ENCODE peak calls at places on chromosomes 13 and 19, in five cellular contexts. L, R, Z, F and M are unnamed samples.

GRCh38 chr19:14449321-14449720 is 16.2 kb downstream of the PKN1 start:
- DNase-seq in L (peak; percentile 19), R (no peak), Z (no peak), F (no peak), M (no peak)

GRCh38 chr13:109276261-109276660 is 510.1 kb downstream of the IRS2 start:
- DNase-seq in L (no peak), R (no peak), Z (no peak), F (no peak), M (no peak)

GRCh38 chr19:12721656-12722565 is 1.8 kb downstream of the TNPO2 start:
- DNase-seq in L (peak; percentile 40), R (peak; percentile 75), Z (peak; percentile 87), F (peak; percentile 65), M (no peak)

GRCh38 chr19:38924383-38924782 is 6.2 kb downstream of the SARS2 start:
- DNase-seq in L (no peak), R (no peak), Z (no peak), F (no peak), M (no peak)

GRCh38 chr13:59531571-59532091 is 632.1 kb downstream of the DIAPH3 start:
- DNase-seq in L (peak; percentile 51), R (peak; percentile 25), Z (peak; percentile 93), F (peak; percentile 62), M (peak; percentile 25)

GRCh38 chr13:89401209-89401810 is 1730.1 kb downstream of the SLITRK5 start:
- DNase-seq in L (peak; percentile 91), R (no peak), Z (peak; percentile 86), F (no peak), M (no peak)

GRCh38 chr13:50060718-50061117 is 45.5 kb downstream of the KCNRG start:
- DNase-seq in L (no peak), R (no peak), Z (no peak), F (no peak), M (no peak)

GRCh38 chr13:41017153-41017552 is 2.0 kb downstream of the ELF1 start:
- DNase-seq in L (peak; percentile 28), R (no peak), Z (no peak), F (peak; percentile 79), M (no peak)

GRCh38 chr19:37902668-37903067 is 3.7 kb downstream of the WDR87 start:
- DNase-seq in L (peak; percentile 66), R (peak; percentile 46), Z (peak; percentile 81), F (peak; percentile 86), M (peak; percentile 57)

GRCh38 chr13:78137404-78138142 is 218.9 kb upstream of the EDNRB start:
- DNase-seq in L (peak; percentile 48), R (no peak), Z (peak; percentile 74), F (no peak), M (peak; percentile 64)

GRCh38 chr19:8445488-8446001 is 770 bp downstream of the HNRNPM start:
- DNase-seq in L (peak; percentile 52), R (peak; percentile 55), Z (peak; percentile 41), F (peak; percentile 70), M (no peak)

GRCh38 chr13:100941377-100941776 is 266.8 kb upstream of the TMTC4 start:
- DNase-seq in L (no peak), R (no peak), Z (no peak), F (no peak), M (no peak)

GRCh38 chr19:7120499-7120898 is 51.0 kb downstream of the ZNF557 start:
- DNase-seq in L (no peak), R (no peak), Z (no peak), F (no peak), M (no peak)

GRCh38 chr19:19334989-19335344 is 14.3 kb downstream of the MAU2 start:
- DNase-seq in L (no peak), R (no peak), Z (no peak), F (no peak), M (no peak)

GRCh38 chr19:19059018-19059836 is 4.6 kb upstream of the SLC25A42 start:
- DNase-seq in L (no peak), R (no peak), Z (no peak), F (no peak), M (no peak)

GRCh38 chr19:17765069-17765618 is 13.9 kb downstream of the FCHO1 start:
- DNase-seq in L (no peak), R (no peak), Z (no peak), F (peak; percentile 89), M (no peak)

GRCh38 chr19:20611866-20612265 is 46.3 kb upstream of the ZNF737 start:
- DNase-seq in L (no peak), R (no peak), Z (no peak), F (no peak), M (no peak)

GRCh38 chr13:107211073-107211472 is 643.1 kb upstream of the ARGLU1 start:
- DNase-seq in L (peak; percentile 59), R (peak; percentile 69), Z (peak; percentile 94), F (peak; percentile 66), M (peak; percentile 48)

GRCh38 chr13:28413999-28414398 is 80.9 kb downstream of the FLT1 start:
- DNase-seq in L (no peak), R (no peak), Z (no peak), F (no peak), M (no peak)

GRCh38 chr19:3873151-3873550 is 4.3 kb upstream of the ZFR2 start:
- DNase-seq in L (no peak), R (no peak), Z (no peak), F (no peak), M (no peak)

GRCh38 chr19:3866798-3867638 is 1.8 kb downstream of the ZFR2 start:
- DNase-seq in L (no peak), R (no peak), Z (no peak), F (no peak), M (no peak)

GRCh38 chr19:3863648-3864047 is 5.2 kb downstream of the ZFR2 start:
- DNase-seq in L (no peak), R (no peak), Z (no peak), F (no peak), M (no peak)

GRCh38 chr19:3868770-3869456 is at the start of gene ZFR2:
- DNase-seq in L (no peak), R (no peak), Z (no peak), F (no peak), M (no peak)

GRCh38 chr19:3867971-3868769 is 668 bp downstream of the ZFR2 start:
- DNase-seq in L (no peak), R (no peak), Z (no peak), F (no peak), M (no peak)
- H3K27ac ChIP-seq in L (no peak overlapping the region), R (no peak overlapping the region), Z (no peak overlapping the region), F (no peak overlapping the region), M (no peak overlapping the region)

GRCh38 chr19:57807541-57807940 is 7.2 kb downstream of the ZNF552 start:
- DNase-seq in L (no peak), R (no peak), Z (peak; percentile 67), F (no peak), M (no peak)

GRCh38 chr19:57803265-57803593 is 11.5 kb downstream of the ZNF552 start:
- DNase-seq in L (no peak), R (no peak), Z (no peak), F (no peak), M (no peak)

GRCh38 chr19:57800696-57801095 is 14.0 kb downstream of the ZNF552 start:
- DNase-seq in L (no peak), R (no peak), Z (no peak), F (no peak), M (no peak)

GRCh38 chr19:57803594-57804325 is 11.0 kb downstream of the ZNF552 start:
- DNase-seq in L (peak; percentile 67), R (peak; percentile 23), Z (peak; percentile 92), F (no peak), M (peak; percentile 43)

DNA sequence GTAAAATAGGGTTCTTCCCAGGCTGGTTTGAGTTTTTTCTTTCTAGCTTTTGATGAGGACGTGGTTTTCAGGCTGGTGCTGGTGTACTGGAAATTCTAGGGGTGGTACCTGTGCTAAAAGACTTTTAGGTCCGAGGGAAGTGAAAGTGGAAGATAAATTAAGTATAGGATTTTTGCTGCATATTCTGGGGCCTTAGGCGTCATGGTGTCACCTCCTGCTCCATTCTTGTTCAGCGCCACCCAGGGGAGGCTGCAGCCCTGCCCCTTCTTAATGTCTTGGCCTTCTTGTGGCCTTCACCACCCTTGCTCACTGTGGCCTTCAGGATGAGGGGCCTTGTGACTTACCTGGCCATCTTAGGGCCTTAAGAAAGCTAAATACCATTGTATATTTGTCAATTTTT is 12.4 kb downstream of the ZNF552 start:
- DNase-seq in L (no peak), R (no peak), Z (no peak), F (no peak), M (no peak)
- H3K36me3 ChIP-seq in L (no peaks in the 10 kb centered on the region), R (no peaks in the 10 kb centered on the region), Z (no peaks in the 10 kb centered on the region), F (no peaks in the 10 kb centered on the region), M (no peaks in the 10 kb centered on the region)

GRCh38 chr13:98483636-98484288 is 93.1 kb downstream of the STK24 start:
- DNase-seq in L (no peak), R (no peak), Z (no peak), F (no peak), M (no peak)

GRCh38 chr13:98485561-98485960 is 91.3 kb downstream of the STK24 start:
- DNase-seq in L (no peak), R (no peak), Z (no peak), F (no peak), M (no peak)

GRCh38 chr13:98482476-98483444 is 94.1 kb downstream of the STK24 start:
- DNase-seq in L (peak; percentile 67), R (peak; percentile 62), Z (peak; percentile 79), F (peak; percentile 79), M (no peak)

GRCh38 chr13:98486412-98486811 is 90.5 kb downstream of the STK24 start:
- DNase-seq in L (no peak), R (no peak), Z (no peak), F (no peak), M (no peak)

DNA sequence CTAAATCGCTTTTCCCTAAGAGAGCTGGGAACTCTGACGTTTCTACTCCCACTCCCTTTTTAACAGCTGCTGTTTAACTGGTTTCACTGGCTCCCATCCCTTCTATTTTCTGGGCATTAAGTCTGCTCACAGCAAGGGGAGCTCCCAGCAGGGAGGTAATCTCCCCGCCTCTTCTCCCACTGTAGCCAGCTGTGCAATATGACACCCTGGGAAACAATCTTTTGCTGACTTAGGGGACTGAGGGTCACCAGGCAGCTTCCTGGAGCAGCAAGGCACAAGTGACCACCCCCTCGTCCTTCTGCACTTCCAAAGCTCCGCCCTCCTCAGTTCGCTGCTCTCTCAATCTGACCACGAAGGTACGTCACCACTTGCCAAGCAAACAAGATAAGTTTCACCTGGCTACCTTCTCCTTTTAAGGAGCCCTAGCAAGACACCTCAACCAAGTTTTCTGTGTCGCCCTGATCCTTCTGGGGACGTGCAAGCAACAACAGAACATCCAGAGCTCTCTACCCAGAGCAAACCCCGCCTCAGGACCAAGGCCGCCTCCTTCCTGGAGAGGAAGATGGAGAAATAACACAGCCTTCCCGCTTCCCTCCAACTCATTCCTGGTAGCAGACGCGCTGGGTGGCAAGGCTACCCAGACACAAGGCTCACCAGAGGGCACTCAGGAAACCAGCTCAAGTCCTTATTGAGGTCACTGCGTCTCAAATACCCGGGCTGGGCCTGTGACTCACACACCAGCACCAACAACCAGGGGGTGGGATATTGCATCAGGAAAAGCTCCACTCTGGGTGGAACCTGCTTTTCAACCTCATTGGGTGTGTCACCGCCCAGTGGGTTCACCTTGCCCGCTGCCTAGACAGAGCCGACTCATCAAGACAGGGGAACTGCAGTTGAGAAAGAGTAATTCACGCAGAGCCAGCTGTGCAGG is 92.4 kb downstream of the STK24 start:
- DNase-seq in L (peak; percentile 99), R (peak; percentile 69), Z (peak; percentile 87), F (peak; percentile 97), M (peak; percentile 58)
- H3K27ac ChIP-seq in L (peak overlapping the region; percentile 94), R (peak overlapping the region; percentile 79), Z (peak overlapping the region; percentile 98), F (peak overlapping the region; percentile 86), M (no peak overlapping the region)

DNA sequence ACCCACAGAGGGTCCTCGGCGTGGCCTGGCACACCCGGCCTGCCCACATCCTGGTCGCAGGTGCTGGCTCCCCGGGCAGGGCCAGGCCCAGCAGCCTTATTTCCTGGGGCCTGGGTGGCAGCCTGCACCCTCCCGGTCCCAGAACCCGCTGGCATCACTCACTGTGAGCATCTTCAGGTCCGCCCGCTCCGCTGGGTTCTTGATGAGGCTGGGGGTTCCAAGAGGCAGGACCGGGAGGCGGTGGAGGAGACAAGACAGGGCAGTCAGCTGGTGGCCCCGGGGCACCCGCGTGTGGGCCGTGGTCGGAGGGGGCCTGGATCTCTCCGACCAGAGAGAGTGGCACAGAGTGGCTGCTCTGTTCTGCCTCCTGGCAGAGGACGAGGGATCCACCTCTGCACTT is 27.6 kb upstream of the ZBTB7A start:
- DNase-seq in L (no peak), R (no peak), Z (no peak), F (no peak), M (no peak)
- H3K36me3 ChIP-seq in L (peaks cover 6% of the 10 kb centered on the region), R (no peaks in the 10 kb centered on the region), Z (peaks cover 9% of the 10 kb centered on the region), F (peaks cover 49% of the 10 kb centered on the region), M (peaks cover 33% of the 10 kb centered on the region)